ENCODE peak calls at places on chromosomes 4 and X, in ten cellular contexts. J, G, V, L, F, C, P, M, A and R are unnamed samples.
A peak's percentile ranks its signal among the peaks of the same experiment; 100 is the strongest.

GRCh38 chrX:131752493-131753198 is 208.8 kb downstream of the OR13H1 start:
- DNase-seq in J (no peak), G (no peak), V (peak; percentile 6), L (peak; percentile 88), F (no peak), C (no peak), P (peak; percentile 91), M (peak; percentile 84), A (no peak), R (no peak)

GRCh38 chrX:78307665-78308064 is 19.7 kb downstream of the CYSLTR1 start:
- DNase-seq in J (no peak), G (no peak), V (no peak), L (no peak), F (no peak), C (no peak), P (no peak), M (no peak), A (no peak), R (no peak)

GRCh38 chrX:123425471-123425870 is 241.4 kb downstream of the GRIA3 start:
- DNase-seq in J (peak; percentile 20), G (no peak), V (no peak), L (no peak), F (no peak), C (no peak), P (no peak), M (no peak), A (no peak), R (no peak)

GRCh38 chrX:104288269-104288668 is 33.5 kb upstream of the ESX1 start:
- DNase-seq in J (no peak), G (no peak), V (no peak), L (no peak), F (no peak), C (no peak), P (no peak), M (no peak), A (no peak), R (no peak)

GRCh38 chr4:153177841-153178240 is 26.4 kb upstream of the TRIM2 start:
- DNase-seq in J (no peak), G (no peak), V (no peak), L (no peak), F (no peak), C (no peak), P (peak; percentile 43), M (no peak), A (no peak), R (no peak)

GRCh38 chr4:186762361-186762760 is 38.7 kb upstream of the FAT1 start:
- DNase-seq in J (no peak), G (no peak), V (no peak), L (peak; percentile 5), F (no peak), C (no peak), P (no peak), M (no peak), A (no peak), R (no peak)

GRCh38 chrX:22024577-22024976 is 7.5 kb upstream of the PHEX start:
- DNase-seq in J (no peak), G (no peak), V (no peak), L (no peak), F (no peak), C (no peak), P (no peak), M (no peak), A (no peak), R (no peak)

GRCh38 chr4:118730683-118731082 is 45.5 kb downstream of the METTL14 start:
- DNase-seq in J (peak; percentile 48), G (no peak), V (no peak), L (peak; percentile 28), F (no peak), C (no peak), P (no peak), M (no peak), A (no peak), R (no peak)

GRCh38 chr4:6657242-6658203 is 17.0 kb downstream of the MRFAP1 start:
- DNase-seq in J (no peak), G (no peak), V (no peak), L (no peak), F (no peak), C (no peak), P (no peak), M (no peak), A (no peak), R (no peak)

GRCh38 chrX:54495814-54496516 is at the start of gene FGD1:
- DNase-seq in J (peak; percentile 51), G (peak; percentile 77), V (no peak), L (peak; percentile 41), F (peak; percentile 83), C (peak; percentile 44), P (peak; percentile 76), M (peak; percentile 78), A (peak; percentile 74), R (peak; percentile 55)

GRCh38 chrX:110219920-110220319 is 98.0 kb downstream of the AMMECR1 start:
- DNase-seq in J (peak; percentile 49), G (no peak), V (no peak), L (peak; percentile 69), F (no peak), C (no peak), P (no peak), M (no peak), A (no peak), R (no peak)

GRCh38 chr4:41504167-41504566 is 33.8 kb upstream of the LIMCH1 start:
- DNase-seq in J (no peak), G (no peak), V (no peak), L (no peak), F (no peak), C (no peak), P (no peak), M (no peak), A (no peak), R (no peak)

GRCh38 chr4:176156656-176157055 is 38.7 kb downstream of the SPATA4 start:
- DNase-seq in J (no peak), G (no peak), V (no peak), L (no peak), F (no peak), C (no peak), P (no peak), M (no peak), A (no peak), R (no peak)

GRCh38 chrX:22053486-22053885 is 21.4 kb downstream of the PHEX start:
- DNase-seq in J (no peak), G (no peak), V (no peak), L (peak; percentile 9), F (no peak), C (no peak), P (no peak), M (no peak), A (no peak), R (no peak)

GRCh38 chr4:2686379-2687265 is 69.5 kb downstream of the TNIP2 start:
- DNase-seq in J (peak; percentile 25), G (no peak), V (no peak), L (no peak), F (no peak), C (no peak), P (no peak), M (no peak), A (no peak), R (no peak)

GRCh38 chrX:116961872-116962582 is 499.3 kb upstream of the CT83 start:
- DNase-seq in J (no peak), G (no peak), V (no peak), L (no peak), F (peak; percentile 7), C (no peak), P (no peak), M (no peak), A (peak; percentile 8), R (no peak)

GRCh38 chr4:79823148-79823763 is 249.8 kb downstream of the ANTXR2 start:
- DNase-seq in J (peak; percentile 13), G (no peak), V (no peak), L (peak; percentile 58), F (peak; percentile 3), C (no peak), P (no peak), M (no peak), A (no peak), R (no peak)

GRCh38 chrX:129642641-129643040 is 12.1 kb downstream of the APLN start:
- DNase-seq in J (no peak), G (no peak), V (no peak), L (no peak), F (no peak), C (no peak), P (no peak), M (no peak), A (no peak), R (no peak)

GRCh38 chr4:165927815-165928214 is 54.8 kb downstream of the TLL1 start:
- DNase-seq in J (no peak), G (no peak), V (no peak), L (no peak), F (no peak), C (no peak), P (no peak), M (no peak), A (no peak), R (no peak)

GRCh38 chrX:97692575-97692974 is 808.9 kb downstream of the RPA4 start:
- DNase-seq in J (no peak), G (no peak), V (no peak), L (no peak), F (no peak), C (no peak), P (no peak), M (no peak), A (no peak), R (no peak)
- TF ChIP-seq CTCF in J (no peak), G (no peak), V (no peak), L (peak; percentile 6), F (no peak), C (no peak), P (no peak), M (no peak), A (no peak), R (no peak)

GRCh38 chr4:32025840-32026459 is 1305.8 kb downstream of the PCDH7 start:
- DNase-seq in J (peak; percentile 40), G (no peak), V (no peak), L (no peak), F (peak; percentile 72), C (no peak), P (no peak), M (no peak), A (peak; percentile 82), R (no peak)
- TF ChIP-seq CTCF in J (no peak), G (no peak), V (no peak), L (no peak), F (no peak), C (no peak), P (no peak), M (no peak), A (no peak), R (no peak)

GRCh38 chr4:146029147-146029546 is 90.5 kb upstream of the ZNF827 start:
- DNase-seq in J (peak; percentile 21), G (no peak), V (no peak), L (no peak), F (no peak), C (no peak), P (no peak), M (no peak), A (no peak), R (no peak)
- TF ChIP-seq CTCF in J (no peak), G (no peak), V (no peak), L (no peak), F (no peak), C (no peak), P (no peak), M (no peak), A (no peak), R (no peak)

DNA sequence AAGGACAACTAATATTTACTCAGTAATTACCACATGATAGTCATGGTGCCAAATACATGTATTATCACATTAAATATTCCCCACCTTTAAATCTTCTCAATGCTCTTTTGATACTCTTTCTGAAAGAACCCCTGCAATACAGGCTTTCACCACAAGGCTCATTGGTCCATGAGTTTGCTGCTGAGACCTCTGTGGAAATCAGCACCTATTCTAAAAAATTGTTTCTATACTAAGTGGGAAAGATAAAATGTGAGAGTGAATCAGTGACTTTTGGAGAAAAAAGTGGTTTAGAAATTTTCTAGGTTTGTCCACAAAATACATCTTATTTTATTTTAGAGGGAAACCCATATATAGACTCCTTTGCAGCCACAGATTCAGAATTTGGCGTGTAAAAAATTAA is 257.3 kb downstream of the ZIC3 start:
- DNase-seq in J (no peak), G (no peak), V (no peak), L (no peak), F (no peak), C (no peak), P (no peak), M (no peak), A (no peak), R (no peak)
- TF ChIP-seq CTCF in J (no peak), G (no peak), V (no peak), L (no peak), F (no peak), C (peak; percentile 32), P (no peak), M (no peak), A (no peak), R (peak; percentile 36)